ENCODE peak calls at places on chromosome 11, in five cellular contexts. N is GM13977; T is activated CD8-positive, alpha-beta memory T cell treated with anti-CD3 and anti-CD28 coated beads for 24 hours; X is NAMALWA; Z is NCI-H446. K is an unnamed sample.

GRCh38 chr11:131841028-131841427 is 470.6 kb downstream of the NTM start:
- DNase-seq in N (no peak), T (no peak), Z (no peak), X (no peak), K (no peak)

GRCh38 chr11:44987506-44987905 is 36.8 kb upstream of the TP53I11 start:
- DNase-seq in T (peak), Z (no peak), N (no peak), X (no peak), K (no peak)

GRCh38 chr11:132126973-132127900 is 756.8 kb downstream of the NTM start:
- DNase-seq in Z (no peak), N (peak), T (no peak), X (no peak), K (peak)

GRCh38 chr11:106410902-106411301 is 333.4 kb downstream of the AASDHPPT start:
- DNase-seq in T (no peak), X (no peak), N (no peak), Z (no peak), K (no peak)

GRCh38 chr11:34182425-34182824 is 77.0 kb downstream of the NAT10 start:
- DNase-seq in T (no peak), X (no peak), Z (no peak), N (no peak), K (no peak)

GRCh38 chr11:61356701-61357100 is 5.0 kb downstream of the CYB561A3 start:
- DNase-seq in T (no peak), N (no peak), Z (no peak), X (peak), K (no peak)

GRCh38 chr11:68565768-68566167 is 105.2 kb downstream of the PPP6R3 start:
- DNase-seq in N (no peak), X (no peak), Z (no peak), T (no peak), K (no peak)

GRCh38 chr11:47288066-47288465 is 18.1 kb downstream of the MADD start:
- DNase-seq in X (no peak), N (no peak), T (no peak), Z (no peak), K (no peak)

GRCh38 chr11:44174846-44175245 is 79.4 kb downstream of the EXT2 start:
- DNase-seq in X (no peak), Z (no peak), T (no peak), N (no peak), K (no peak)

GRCh38 chr11:7311903-7312302 is 60.2 kb downstream of the SYT9 start:
- DNase-seq in Z (no peak), X (no peak), T (no peak), N (no peak), K (no peak)

GRCh38 chr11:46625406-46625805 is 8.1 kb downstream of the ATG13 start:
- DNase-seq in Z (no peak), T (no peak), X (no peak), N (no peak), K (no peak)

GRCh38 chr11:73372371-73372993 is 3.7 kb upstream of the RELT start:
- DNase-seq in N (no peak), T (no peak), X (peak), Z (no peak), K (peak)

GRCh38 chr11:33742249-33742851 is 6.1 kb upstream of the CD59 start:
- DNase-seq in X (peak), T (no peak), Z (no peak), N (no peak), K (peak)

GRCh38 chr11:124174001-124174400 is 9.1 kb upstream of the OR10D3 start:
- DNase-seq in T (no peak), N (peak), Z (peak), X (no peak), K (peak)

GRCh38 chr11:29449280-29450074 is 567.4 kb downstream of the KCNA4 start:
- DNase-seq in X (no peak), Z (no peak), T (no peak), N (no peak), K (no peak)

GRCh38 chr11:109770323-109770722 is 322.9 kb upstream of the ZC3H12C start:
- DNase-seq in X (no peak), N (no peak), Z (no peak), T (no peak), K (no peak)

GRCh38 chr11:75301602-75302345 is 49.7 kb downstream of the ARRB1 start:
- DNase-seq in Z (no peak), T (no peak), X (no peak), N (no peak), K (no peak)

GRCh38 chr11:66857234-66857926 is 516 bp downstream of the LRFN4 start:
- DNase-seq in T (no peak), N (peak), Z (no peak), X (no peak), K (peak)

GRCh38 chr11:134407321-134407828 is 4.7 kb downstream of the B3GAT1 start:
- DNase-seq in N (no peak), Z (no peak), X (no peak), T (no peak), K (no peak)

GRCh38 chr11:126198648-126199047 is 12.8 kb downstream of the RPUSD4 start:
- DNase-seq in X (no peak), Z (no peak), T (no peak), N (no peak), K (no peak)

GRCh38 chr11:15819679-15820286 is 536.6 kb downstream of the SOX6 start:
- DNase-seq in Z (peak), X (peak), T (peak), N (peak), K (peak)

GRCh38 chr11:110855246-110855645 is 143.0 kb upstream of the ARHGAP20 start:
- DNase-seq in N (no peak), Z (no peak), X (no peak), T (no peak), K (no peak)

GRCh38 chr11:12248330-12248729 is 129.0 kb upstream of the PARVA start:
- DNase-seq in Z (no peak), T (no peak), X (no peak), N (no peak), K (no peak)

GRCh38 chr11:10838083-10838482 is 19.8 kb downstream of the ZBED5 start:
- DNase-seq in N (no peak), T (no peak), X (no peak), Z (no peak), K (no peak)

GRCh38 chr11:57368106-57368826 is 12.7 kb downstream of the PRG3 start:
- DNase-seq in X (no peak), N (no peak), Z (no peak), T (no peak), K (no peak)